ENCODE peak calls at places on chromosomes 12 and 14, in four cellular contexts. One of them, this sample, is unnamed.

GRCh38 chr14:64723691-64724577 is 19.7 kb downstream of the PLEKHG3 start:
- DNase-seq in mesothelial cell of epicardium: no peak
- DNase-seq in HFFc6: no peak
- DNase-seq in tibial artery: no peak
- DNase-seq in this sample: no peak

GRCh38 chr14:27315947-27316346 is 718.1 kb upstream of the NOVA1 start:
- DNase-seq in mesothelial cell of epicardium: no peak
- DNase-seq in HFFc6: no peak
- DNase-seq in tibial artery: no peak
- DNase-seq in this sample: no peak

GRCh38 chr14:34039428-34040047 is 88.7 kb upstream of the EGLN3 start:
- DNase-seq in mesothelial cell of epicardium: no peak
- DNase-seq in HFFc6: no peak
- DNase-seq in tibial artery: no peak
- DNase-seq in this sample: no peak

GRCh38 chr12:120999191-121000120 is 16.8 kb downstream of the C12orf43 start:
- DNase-seq in mesothelial cell of epicardium: no peak
- DNase-seq in HFFc6: no peak
- DNase-seq in tibial artery: no peak
- DNase-seq in this sample: no peak

GRCh38 chr12:108457006-108457733 is 57.9 kb upstream of the FICD start:
- DNase-seq in mesothelial cell of epicardium: no peak
- DNase-seq in HFFc6: peak; percentile 43
- DNase-seq in tibial artery: no peak
- DNase-seq in this sample: peak; percentile 42

GRCh38 chr12:63668028-63668799 is at the start of gene DPY19L2:
- DNase-seq in mesothelial cell of epicardium: peak; percentile 64
- DNase-seq in HFFc6: peak; percentile 74
- DNase-seq in tibial artery: peak; percentile 73
- DNase-seq in this sample: peak; percentile 6

GRCh38 chr12:104369708-104370107 is 66.2 kb downstream of the EID3 start:
- DNase-seq in mesothelial cell of epicardium: no peak
- DNase-seq in HFFc6: no peak
- DNase-seq in tibial artery: no peak
- DNase-seq in this sample: no peak

GRCh38 chr14:95265106-95266094 is 54.3 kb downstream of the CLMN start:
- DNase-seq in mesothelial cell of epicardium: no peak
- DNase-seq in HFFc6: peak; percentile 66
- DNase-seq in tibial artery: no peak
- DNase-seq in this sample: no peak

GRCh38 chr12:125272252-125272980 is 207.2 kb downstream of the AACS start:
- DNase-seq in mesothelial cell of epicardium: no peak
- DNase-seq in HFFc6: no peak
- DNase-seq in tibial artery: no peak
- DNase-seq in this sample: no peak

GRCh38 chr12:13383379-13383778 is 186.9 kb downstream of the EMP1 start:
- DNase-seq in mesothelial cell of epicardium: no peak
- DNase-seq in HFFc6: no peak
- DNase-seq in tibial artery: no peak
- DNase-seq in this sample: no peak

GRCh38 chr14:104473244-104473565 is 106.4 kb upstream of the C14orf180 start:
- DNase-seq in mesothelial cell of epicardium: no peak
- DNase-seq in HFFc6: no peak
- DNase-seq in tibial artery: no peak
- DNase-seq in this sample: no peak

GRCh38 chr12:52415870-52416750 is 10.0 kb upstream of the KRT82 start:
- DNase-seq in mesothelial cell of epicardium: no peak
- DNase-seq in HFFc6: peak; percentile 33
- DNase-seq in tibial artery: peak; percentile 63
- DNase-seq in this sample: no peak

GRCh38 chr12:52791271-52792184 is 4.4 kb downstream of the KRT3 start:
- DNase-seq in mesothelial cell of epicardium: no peak
- DNase-seq in HFFc6: no peak
- DNase-seq in tibial artery: no peak
- DNase-seq in this sample: no peak

GRCh38 chr12:121711925-121712461 is 559 bp upstream of the TMEM120B start:
- DNase-seq in mesothelial cell of epicardium: no peak
- DNase-seq in HFFc6: peak; percentile 25
- DNase-seq in tibial artery: no peak
- DNase-seq in this sample: no peak

GRCh38 chr14:69665596-69665995 is 54.2 kb downstream of the SUSD6 start:
- DNase-seq in mesothelial cell of epicardium: no peak
- DNase-seq in HFFc6: peak; percentile 23
- DNase-seq in tibial artery: no peak
- DNase-seq in this sample: no peak

GRCh38 chr12:114342651-114343050 is 63.3 kb downstream of the TBX5 start:
- DNase-seq in mesothelial cell of epicardium: no peak
- DNase-seq in HFFc6: peak; percentile 31
- DNase-seq in tibial artery: no peak
- DNase-seq in this sample: no peak

GRCh38 chr12:52360663-52361271 is 6.5 kb downstream of the KRT85 start:
- DNase-seq in mesothelial cell of epicardium: peak; percentile 8
- DNase-seq in HFFc6: no peak
- DNase-seq in tibial artery: peak; percentile 13
- DNase-seq in this sample: no peak

GRCh38 chr12:11752403-11753150 is 103.1 kb downstream of the ETV6 start:
- DNase-seq in mesothelial cell of epicardium: no peak
- DNase-seq in HFFc6: no peak
- DNase-seq in tibial artery: no peak
- DNase-seq in this sample: no peak

GRCh38 chr12:100741084-100741711 is 53.4 kb upstream of the ANO4 start:
- DNase-seq in mesothelial cell of epicardium: no peak
- DNase-seq in HFFc6: peak; percentile 20
- DNase-seq in tibial artery: no peak
- DNase-seq in this sample: no peak

GRCh38 chr14:91223028-91223783 is 21.3 kb downstream of the GPR68 start:
- DNase-seq in mesothelial cell of epicardium: no peak
- DNase-seq in HFFc6: no peak
- DNase-seq in tibial artery: no peak
- DNase-seq in this sample: no peak

GRCh38 chr12:111893287-111893686 is 51.3 kb downstream of the MAPKAPK5 start:
- DNase-seq in mesothelial cell of epicardium: no peak
- DNase-seq in HFFc6: no peak
- DNase-seq in tibial artery: no peak
- DNase-seq in this sample: no peak

GRCh38 chr12:90954428-90954827 is 548 bp downstream of the CCER1 start:
- DNase-seq in mesothelial cell of epicardium: no peak
- DNase-seq in HFFc6: no peak
- DNase-seq in tibial artery: no peak
- DNase-seq in this sample: no peak

GRCh38 chr14:91264151-91265150 is 19.9 kb upstream of the GPR68 start:
- DNase-seq in mesothelial cell of epicardium: no peak
- DNase-seq in HFFc6: no peak
- DNase-seq in tibial artery: no peak
- DNase-seq in this sample: no peak

GRCh38 chr12:91565246-91565645 is 382.6 kb upstream of the DCN start:
- DNase-seq in mesothelial cell of epicardium: no peak
- DNase-seq in HFFc6: no peak
- DNase-seq in tibial artery: no peak
- DNase-seq in this sample: no peak

GRCh38 chr14:102996941-102997340 is 60.4 kb downstream of the CDC42BPB start:
- DNase-seq in mesothelial cell of epicardium: no peak
- DNase-seq in HFFc6: no peak
- DNase-seq in tibial artery: no peak
- DNase-seq in this sample: no peak

GRCh38 chr12:62438098-62438692 is 28.4 kb upstream of the MON2 start:
- DNase-seq in mesothelial cell of epicardium: no peak
- DNase-seq in HFFc6: peak; percentile 31
- DNase-seq in tibial artery: peak; percentile 32
- DNase-seq in this sample: no peak

GRCh38 chr12:8894986-8895385 is 19.3 kb upstream of the PHC1 start:
- DNase-seq in mesothelial cell of epicardium: no peak
- DNase-seq in HFFc6: no peak
- DNase-seq in tibial artery: no peak
- DNase-seq in this sample: no peak

GRCh38 chr14:51595831-51596472 is 55.8 kb upstream of the FRMD6 start:
- DNase-seq in mesothelial cell of epicardium: no peak
- DNase-seq in HFFc6: no peak
- DNase-seq in tibial artery: no peak
- DNase-seq in this sample: no peak

GRCh38 chr14:59175404-59175803 is 13.1 kb upstream of the DAAM1 start:
- DNase-seq in mesothelial cell of epicardium: no peak
- DNase-seq in HFFc6: no peak
- DNase-seq in tibial artery: no peak
- DNase-seq in this sample: no peak

GRCh38 chr12:13205809-13206559 is 9.5 kb downstream of the EMP1 start:
- DNase-seq in mesothelial cell of epicardium: no peak
- DNase-seq in HFFc6: peak; percentile 97
- DNase-seq in tibial artery: no peak
- DNase-seq in this sample: no peak

GRCh38 chr12:4700621-4701026 is 19.6 kb upstream of the GALNT8 start:
- DNase-seq in mesothelial cell of epicardium: no peak
- DNase-seq in HFFc6: no peak
- DNase-seq in tibial artery: peak; percentile 63
- DNase-seq in this sample: no peak

GRCh38 chr12:79634957-79635471 is 55.8 kb downstream of the PAWR start:
- DNase-seq in mesothelial cell of epicardium: no peak
- DNase-seq in HFFc6: peak; percentile 12
- DNase-seq in tibial artery: no peak
- DNase-seq in this sample: no peak

GRCh38 chr12:82596484-82596883 is 90.2 kb upstream of the TMTC2 start:
- DNase-seq in mesothelial cell of epicardium: no peak
- DNase-seq in HFFc6: no peak
- DNase-seq in tibial artery: no peak
- DNase-seq in this sample: no peak

GRCh38 chr12:42741771-42742510 is 152.4 kb upstream of the PRICKLE1 start:
- DNase-seq in mesothelial cell of epicardium: no peak
- DNase-seq in HFFc6: peak; percentile 40
- DNase-seq in tibial artery: no peak
- DNase-seq in this sample: no peak

GRCh38 chr14:81331229-81332026 is 68.7 kb downstream of the STON2 start:
- DNase-seq in mesothelial cell of epicardium: no peak
- DNase-seq in HFFc6: no peak
- DNase-seq in tibial artery: no peak
- DNase-seq in this sample: no peak

GRCh38 chr12:39357046-39357445 is 85.9 kb downstream of the KIF21A start:
- DNase-seq in mesothelial cell of epicardium: no peak
- DNase-seq in HFFc6: no peak
- DNase-seq in tibial artery: no peak
- DNase-seq in this sample: no peak

GRCh38 chr12:39354955-39355354 is 88.0 kb downstream of the KIF21A start:
- DNase-seq in mesothelial cell of epicardium: no peak
- DNase-seq in HFFc6: no peak
- DNase-seq in tibial artery: no peak
- DNase-seq in this sample: no peak

GRCh38 chr12:39359644-39360043 is 83.3 kb downstream of the KIF21A start:
- DNase-seq in mesothelial cell of epicardium: no peak
- DNase-seq in HFFc6: no peak
- DNase-seq in tibial artery: no peak
- DNase-seq in this sample: no peak

GRCh38 chr12:39352470-39352869 is 90.5 kb downstream of the KIF21A start:
- DNase-seq in mesothelial cell of epicardium: no peak
- DNase-seq in HFFc6: no peak
- DNase-seq in tibial artery: no peak
- DNase-seq in this sample: no peak

DNA sequence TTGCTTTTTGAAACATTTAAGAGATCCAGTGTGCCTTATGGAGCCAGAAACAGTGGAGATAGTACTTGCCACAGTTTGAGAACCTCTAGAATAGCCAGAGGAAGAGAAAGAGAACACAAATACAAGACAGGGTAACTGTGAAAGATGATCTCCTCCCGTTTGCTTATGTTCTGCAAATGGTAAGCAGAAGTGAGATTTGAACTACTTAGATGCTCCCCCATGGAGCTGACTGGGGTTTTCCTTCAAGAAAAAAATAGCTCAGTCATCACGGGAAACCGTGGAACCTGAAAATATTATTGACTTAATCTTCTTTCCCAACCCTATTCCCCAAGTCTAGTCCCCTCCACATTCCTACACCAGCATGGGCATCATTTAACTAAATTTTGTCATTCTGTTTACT is 87.1 kb downstream of the KIF21A start:
- DNase-seq in mesothelial cell of epicardium: no peak
- DNase-seq in HFFc6: no peak
- DNase-seq in tibial artery: no peak
- DNase-seq in this sample: no peak
- TF ChIP-seq CTCF in mesothelial cell of epicardium: no peak
- TF ChIP-seq CTCF in HFFc6: no peak
- TF ChIP-seq CTCF in tibial artery: no peak
- TF ChIP-seq CTCF in this sample: no peak

GRCh38 chr12:74906224-74906623 is 303.4 kb downstream of the KCNC2 start:
- DNase-seq in mesothelial cell of epicardium: no peak
- DNase-seq in HFFc6: no peak
- DNase-seq in tibial artery: no peak
- DNase-seq in this sample: no peak
- TF ChIP-seq CTCF in mesothelial cell of epicardium: no peak
- TF ChIP-seq CTCF in HFFc6: no peak
- TF ChIP-seq CTCF in tibial artery: no peak
- TF ChIP-seq CTCF in this sample: peak; percentile 1

GRCh38 chr12:17527021-17527420 is 563.0 kb downstream of the RERGL start:
- DNase-seq in mesothelial cell of epicardium: no peak
- DNase-seq in HFFc6: no peak
- DNase-seq in tibial artery: no peak
- DNase-seq in this sample: no peak
- TF ChIP-seq CTCF in mesothelial cell of epicardium: no peak
- TF ChIP-seq CTCF in HFFc6: no peak
- TF ChIP-seq CTCF in tibial artery: no peak
- TF ChIP-seq CTCF in this sample: no peak

GRCh38 chr12:29026419-29026818 is 122.7 kb upstream of the FAR2 start:
- DNase-seq in mesothelial cell of epicardium: no peak
- DNase-seq in HFFc6: no peak
- DNase-seq in tibial artery: no peak
- DNase-seq in this sample: no peak

GRCh38 chr12:29023436-29024076 is 125.5 kb upstream of the FAR2 start:
- DNase-seq in mesothelial cell of epicardium: no peak
- DNase-seq in HFFc6: no peak
- DNase-seq in tibial artery: no peak
- DNase-seq in this sample: no peak

GRCh38 chr12:29030006-29030405 is 119.1 kb upstream of the FAR2 start:
- DNase-seq in mesothelial cell of epicardium: no peak
- DNase-seq in HFFc6: no peak
- DNase-seq in tibial artery: no peak
- DNase-seq in this sample: no peak

GRCh38 chr12:29025936-29026335 is 123.1 kb upstream of the FAR2 start:
- DNase-seq in mesothelial cell of epicardium: no peak
- DNase-seq in HFFc6: no peak
- DNase-seq in tibial artery: no peak
- DNase-seq in this sample: no peak

DNA sequence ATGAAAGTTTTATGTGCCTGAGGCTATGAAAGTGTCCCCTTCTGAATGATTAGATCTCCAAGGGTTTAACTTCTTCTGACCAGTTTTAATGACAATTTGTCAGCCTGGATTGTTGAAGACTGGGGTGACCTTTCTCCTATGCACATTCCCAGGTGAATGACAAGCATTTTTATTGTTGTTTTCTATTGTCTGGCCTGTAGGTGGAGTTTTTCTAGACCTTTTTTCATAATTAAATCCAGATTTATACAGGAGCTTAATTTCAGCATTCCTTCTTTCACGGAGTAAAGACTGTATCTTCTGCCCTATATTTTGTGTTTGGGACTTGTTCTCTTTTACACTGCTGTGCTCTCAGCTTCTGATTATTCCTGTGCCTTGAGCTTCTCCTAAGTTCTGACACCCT is 125.0 kb upstream of the FAR2 start:
- DNase-seq in mesothelial cell of epicardium: no peak
- DNase-seq in HFFc6: no peak
- DNase-seq in tibial artery: no peak
- DNase-seq in this sample: no peak
- TF ChIP-seq CTCF in mesothelial cell of epicardium: peak; percentile 25
- TF ChIP-seq CTCF in HFFc6: peak; percentile 31
- TF ChIP-seq CTCF in tibial artery: no peak
- TF ChIP-seq CTCF in this sample: peak; percentile 6